ENCODE peak calls at places on chromosomes 7 and 10, in eight cellular contexts. J is lung microvascular endothelial cell; V is activated CD8-positive, alpha-beta memory T cell treated with anti-CD3 and anti-CD28 coated beads, Interleukin-2, amount 50 U/mL, for 48 hours; I is foreskin fibroblast; H is lower lobe of right lung; S is uterus; C is NCI-H524; Y is HL-60. P is an unnamed sample.

GRCh38 chr10:4555920-4556319 is 270.1 kb upstream of the AKR1E2 start:
- DNase-seq in C (no peak), V (no peak), Y (no peak), H (no peak), S (no peak), J (no peak), I (no peak), P (no peak)

GRCh38 chr10:29372920-29373319 is 84.0 kb downstream of the LYZL1 start:
- DNase-seq in I (no peak), J (no peak), C (no peak), H (no peak), Y (no peak), S (no peak), V (no peak), P (no peak)

GRCh38 chr10:43206391-43207235 is 60.3 kb downstream of the RASGEF1A start:
- DNase-seq in V (peak; percentile 41), C (no peak), H (peak; percentile 34), J (no peak), S (peak; percentile 9), Y (no peak), I (no peak), P (no peak)

GRCh38 chr10:8386781-8387180 is 332.3 kb downstream of the GATA3 start:
- DNase-seq in V (no peak), C (no peak), J (no peak), Y (no peak), S (no peak), H (no peak), I (no peak), P (no peak)

GRCh38 chr10:26216949-26217395 is 398 bp downstream of the GAD2 start:
- DNase-seq in S (no peak), V (no peak), Y (no peak), J (no peak), C (no peak), I (no peak), H (no peak), P (no peak)

GRCh38 chr7:135822396-135822795 is 73.8 kb upstream of the FAM180A start:
- DNase-seq in C (peak; percentile 79), J (no peak), Y (no peak), V (no peak), S (no peak), H (no peak), I (no peak), P (no peak)

GRCh38 chr10:3563298-3563697 is 221.7 kb downstream of the KLF6 start:
- DNase-seq in I (no peak), J (no peak), Y (no peak), H (no peak), C (no peak), V (no peak), S (no peak), P (no peak)

GRCh38 chr10:89210794-89211425 is 3.8 kb upstream of the CH25H start:
- DNase-seq in H (no peak), Y (no peak), S (no peak), J (no peak), C (no peak), V (no peak), I (peak; percentile 32), P (no peak)

GRCh38 chr10:79206300-79207095 is 137.7 kb downstream of the ZMIZ1 start:
- DNase-seq in C (no peak), H (no peak), V (no peak), J (no peak), Y (no peak), I (no peak), S (peak; percentile 80), P (no peak)

GRCh38 chr10:62317257-62317656 is 48.6 kb upstream of the RTKN2 start:
- DNase-seq in C (no peak), V (no peak), J (no peak), S (no peak), Y (no peak), I (no peak), H (no peak), P (no peak)